ENCODE peak calls at places on chromosomes 7 and 10, in ten cellular contexts. One of them, this sample, is unnamed.

GRCh38 chr7:99047526-99048077 is 96.3 kb downstream of the SMURF1 start:
- DNase-seq in lower lobe of right lung: no peak
- DNase-seq in tibial artery: peak; percentile 63
- DNase-seq in mesenchymal stem cell: no peak
- DNase-seq in fibroblast of lung: no peak
- DNase-seq in iPS DF 6.9: no peak
- DNase-seq in right cardiac atrium: no peak
- DNase-seq in brain microvascular endothelial cell: no peak
- DNase-seq in body of pancreas: no peak
- DNase-seq in SK-N-SH: no peak
- DNase-seq in this sample: no peak

GRCh38 chr7:158273138-158273651 is 314.4 kb downstream of the PTPRN2 start:
- DNase-seq in lower lobe of right lung: no peak
- DNase-seq in tibial artery: peak; percentile 35
- DNase-seq in mesenchymal stem cell: no peak
- DNase-seq in fibroblast of lung: no peak
- DNase-seq in iPS DF 6.9: no peak
- DNase-seq in right cardiac atrium: no peak
- DNase-seq in brain microvascular endothelial cell: no peak
- DNase-seq in body of pancreas: no peak
- DNase-seq in SK-N-SH: peak; percentile 63
- DNase-seq in this sample: peak; percentile 38

GRCh38 chr10:33258951-33259350 is 75.5 kb downstream of the NRP1 start:
- DNase-seq in lower lobe of right lung: no peak
- DNase-seq in tibial artery: no peak
- DNase-seq in mesenchymal stem cell: peak; percentile 75
- DNase-seq in fibroblast of lung: peak; percentile 52
- DNase-seq in iPS DF 6.9: no peak
- DNase-seq in right cardiac atrium: no peak
- DNase-seq in brain microvascular endothelial cell: peak; percentile 60
- DNase-seq in body of pancreas: no peak
- DNase-seq in SK-N-SH: no peak
- DNase-seq in this sample: no peak

GRCh38 chr10:4242561-4243035 is 457.6 kb upstream of the KLF6 start:
- DNase-seq in lower lobe of right lung: no peak
- DNase-seq in tibial artery: no peak
- DNase-seq in mesenchymal stem cell: peak; percentile 84
- DNase-seq in fibroblast of lung: peak; percentile 90
- DNase-seq in iPS DF 6.9: no peak
- DNase-seq in right cardiac atrium: no peak
- DNase-seq in brain microvascular endothelial cell: peak; percentile 91
- DNase-seq in body of pancreas: no peak
- DNase-seq in SK-N-SH: no peak
- DNase-seq in this sample: peak; percentile 68

GRCh38 chr7:70325509-70326101 is 727.3 kb downstream of the AUTS2 start:
- DNase-seq in lower lobe of right lung: no peak
- DNase-seq in tibial artery: no peak
- DNase-seq in mesenchymal stem cell: peak; percentile 41
- DNase-seq in fibroblast of lung: peak; percentile 70
- DNase-seq in iPS DF 6.9: no peak
- DNase-seq in right cardiac atrium: no peak
- DNase-seq in brain microvascular endothelial cell: peak; percentile 25
- DNase-seq in body of pancreas: no peak
- DNase-seq in SK-N-SH: peak; percentile 42
- DNase-seq in this sample: no peak

GRCh38 chr10:111129348-111129747 is 52.5 kb downstream of the ADRA2A start:
- DNase-seq in lower lobe of right lung: no peak
- DNase-seq in tibial artery: no peak
- DNase-seq in mesenchymal stem cell: no peak
- DNase-seq in fibroblast of lung: no peak
- DNase-seq in iPS DF 6.9: no peak
- DNase-seq in right cardiac atrium: no peak
- DNase-seq in brain microvascular endothelial cell: no peak
- DNase-seq in body of pancreas: no peak
- DNase-seq in SK-N-SH: no peak
- DNase-seq in this sample: no peak

GRCh38 chr10:113945075-113945686 is 90.7 kb downstream of the NHLRC2 start:
- DNase-seq in lower lobe of right lung: peak; percentile 55
- DNase-seq in tibial artery: no peak
- DNase-seq in mesenchymal stem cell: peak; percentile 61
- DNase-seq in fibroblast of lung: peak; percentile 48
- DNase-seq in iPS DF 6.9: no peak
- DNase-seq in right cardiac atrium: no peak
- DNase-seq in brain microvascular endothelial cell: peak; percentile 28
- DNase-seq in body of pancreas: peak; percentile 44
- DNase-seq in SK-N-SH: no peak
- DNase-seq in this sample: no peak

GRCh38 chr7:46742608-46743000 is 821.5 kb upstream of the IGFBP3 start:
- DNase-seq in lower lobe of right lung: no peak
- DNase-seq in tibial artery: no peak
- DNase-seq in mesenchymal stem cell: no peak
- DNase-seq in fibroblast of lung: no peak
- DNase-seq in iPS DF 6.9: no peak
- DNase-seq in right cardiac atrium: no peak
- DNase-seq in brain microvascular endothelial cell: no peak
- DNase-seq in body of pancreas: no peak
- DNase-seq in SK-N-SH: no peak
- DNase-seq in this sample: no peak

GRCh38 chr10:5135581-5135980 is 41.4 kb downstream of the AKR1C3 start:
- DNase-seq in lower lobe of right lung: no peak
- DNase-seq in tibial artery: no peak
- DNase-seq in mesenchymal stem cell: no peak
- DNase-seq in fibroblast of lung: no peak
- DNase-seq in iPS DF 6.9: no peak
- DNase-seq in right cardiac atrium: no peak
- DNase-seq in brain microvascular endothelial cell: no peak
- DNase-seq in body of pancreas: no peak
- DNase-seq in SK-N-SH: no peak
- DNase-seq in this sample: no peak

GRCh38 chr10:9670911-9671310 is 1346.8 kb upstream of the CELF2 start:
- DNase-seq in lower lobe of right lung: no peak
- DNase-seq in tibial artery: no peak
- DNase-seq in mesenchymal stem cell: no peak
- DNase-seq in fibroblast of lung: no peak
- DNase-seq in iPS DF 6.9: no peak
- DNase-seq in right cardiac atrium: no peak
- DNase-seq in brain microvascular endothelial cell: no peak
- DNase-seq in body of pancreas: no peak
- DNase-seq in SK-N-SH: no peak
- DNase-seq in this sample: no peak

GRCh38 chr10:2380218-2380617 is 642.9 kb upstream of the ADARB2 start:
- DNase-seq in lower lobe of right lung: no peak
- DNase-seq in tibial artery: no peak
- DNase-seq in mesenchymal stem cell: no peak
- DNase-seq in fibroblast of lung: no peak
- DNase-seq in iPS DF 6.9: no peak
- DNase-seq in right cardiac atrium: no peak
- DNase-seq in brain microvascular endothelial cell: no peak
- DNase-seq in body of pancreas: no peak
- DNase-seq in SK-N-SH: no peak
- DNase-seq in this sample: no peak

DNA sequence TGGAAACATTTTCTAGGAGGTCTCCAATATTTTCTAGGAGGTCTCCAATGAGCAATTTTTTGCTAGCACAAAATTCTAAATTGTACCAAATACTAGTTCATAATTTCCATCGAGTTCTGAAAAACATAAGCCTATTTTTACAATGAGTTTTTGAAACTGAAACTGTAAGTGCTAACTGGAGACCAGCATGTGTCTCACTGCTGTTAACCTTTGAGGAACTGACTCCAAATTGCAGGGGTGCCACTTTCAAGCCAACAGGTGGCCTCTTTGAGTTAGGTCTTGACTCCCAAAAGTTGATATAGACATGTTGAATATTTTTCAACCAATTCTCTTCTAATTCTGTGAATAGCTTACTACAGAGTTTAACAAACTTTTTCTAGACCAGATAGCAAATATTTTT is 58.8 kb downstream of the CAV1 start:
- DNase-seq in lower lobe of right lung: no peak
- DNase-seq in tibial artery: no peak
- DNase-seq in mesenchymal stem cell: peak; percentile 30
- DNase-seq in fibroblast of lung: no peak
- DNase-seq in iPS DF 6.9: no peak
- DNase-seq in right cardiac atrium: no peak
- DNase-seq in brain microvascular endothelial cell: no peak
- DNase-seq in body of pancreas: no peak
- DNase-seq in SK-N-SH: no peak
- DNase-seq in this sample: no peak
- H3K27ac ChIP-seq in lower lobe of right lung: peak overlapping the region; percentile 14
- H3K27ac ChIP-seq in tibial artery: peak overlapping the region; percentile 69
- H3K27ac ChIP-seq in mesenchymal stem cell: no peak overlapping the region
- H3K27ac ChIP-seq in fibroblast of lung: peak overlapping the region; percentile 65
- H3K27ac ChIP-seq in iPS DF 6.9: no peak overlapping the region
- H3K27ac ChIP-seq in right cardiac atrium: no peak overlapping the region
- H3K27ac ChIP-seq in brain microvascular endothelial cell: peak overlapping the region; percentile 73
- H3K27ac ChIP-seq in body of pancreas: no peak overlapping the region
- H3K27ac ChIP-seq in SK-N-SH: peak overlapping the region; percentile 48
- H3K27ac ChIP-seq in this sample: peak overlapping the region; percentile 26

GRCh38 chr7:20513341-20513740 is 102.1 kb upstream of the ABCB5 start:
- DNase-seq in lower lobe of right lung: no peak
- DNase-seq in tibial artery: no peak
- DNase-seq in mesenchymal stem cell: no peak
- DNase-seq in fibroblast of lung: no peak
- DNase-seq in iPS DF 6.9: no peak
- DNase-seq in right cardiac atrium: no peak
- DNase-seq in brain microvascular endothelial cell: no peak
- DNase-seq in body of pancreas: no peak
- DNase-seq in SK-N-SH: no peak
- DNase-seq in this sample: no peak

GRCh38 chr7:20519641-20520040 is 95.8 kb upstream of the ABCB5 start:
- DNase-seq in lower lobe of right lung: no peak
- DNase-seq in tibial artery: no peak
- DNase-seq in mesenchymal stem cell: no peak
- DNase-seq in fibroblast of lung: no peak
- DNase-seq in iPS DF 6.9: no peak
- DNase-seq in right cardiac atrium: no peak
- DNase-seq in brain microvascular endothelial cell: no peak
- DNase-seq in body of pancreas: no peak
- DNase-seq in SK-N-SH: no peak
- DNase-seq in this sample: no peak

GRCh38 chr7:20509892-20510645 is 105.4 kb upstream of the ABCB5 start:
- DNase-seq in lower lobe of right lung: no peak
- DNase-seq in tibial artery: no peak
- DNase-seq in mesenchymal stem cell: no peak
- DNase-seq in fibroblast of lung: no peak
- DNase-seq in iPS DF 6.9: no peak
- DNase-seq in right cardiac atrium: no peak
- DNase-seq in brain microvascular endothelial cell: no peak
- DNase-seq in body of pancreas: no peak
- DNase-seq in SK-N-SH: no peak
- DNase-seq in this sample: no peak

GRCh38 chr7:20514364-20514763 is 101.1 kb upstream of the ABCB5 start:
- DNase-seq in lower lobe of right lung: no peak
- DNase-seq in tibial artery: no peak
- DNase-seq in mesenchymal stem cell: peak; percentile 53
- DNase-seq in fibroblast of lung: peak; percentile 61
- DNase-seq in iPS DF 6.9: no peak
- DNase-seq in right cardiac atrium: peak; percentile 42
- DNase-seq in brain microvascular endothelial cell: peak; percentile 2
- DNase-seq in body of pancreas: peak; percentile 47
- DNase-seq in SK-N-SH: peak; percentile 58
- DNase-seq in this sample: peak; percentile 68

DNA sequence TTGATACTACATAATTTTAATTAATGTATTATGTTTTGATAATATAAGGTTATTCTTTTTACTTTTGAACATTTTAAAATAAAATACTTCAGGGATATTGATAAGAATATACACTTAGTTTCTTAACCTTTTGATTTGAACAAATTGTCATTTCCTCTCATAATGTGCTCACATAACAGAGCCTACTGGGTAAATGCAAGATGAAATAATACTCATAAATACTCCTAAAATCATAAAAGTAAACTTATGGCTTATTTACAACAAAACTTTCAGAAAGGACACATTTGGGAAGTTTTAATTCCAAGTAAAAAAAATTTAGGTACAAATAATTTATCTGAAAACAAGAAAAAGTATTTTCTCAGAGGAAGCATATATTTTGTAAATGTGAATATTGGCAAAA is 101.6 kb upstream of the ABCB5 start:
- DNase-seq in lower lobe of right lung: no peak
- DNase-seq in tibial artery: no peak
- DNase-seq in mesenchymal stem cell: no peak
- DNase-seq in fibroblast of lung: no peak
- DNase-seq in iPS DF 6.9: no peak
- DNase-seq in right cardiac atrium: no peak
- DNase-seq in brain microvascular endothelial cell: no peak
- DNase-seq in body of pancreas: no peak
- DNase-seq in SK-N-SH: no peak
- DNase-seq in this sample: no peak
- H3K27ac ChIP-seq in lower lobe of right lung: no peak overlapping the region
- H3K27ac ChIP-seq in tibial artery: no peak overlapping the region
- H3K27ac ChIP-seq in mesenchymal stem cell: no peak overlapping the region
- H3K27ac ChIP-seq in fibroblast of lung: no peak overlapping the region
- H3K27ac ChIP-seq in iPS DF 6.9: no peak overlapping the region
- H3K27ac ChIP-seq in right cardiac atrium: no peak overlapping the region
- H3K27ac ChIP-seq in brain microvascular endothelial cell: no peak overlapping the region
- H3K27ac ChIP-seq in body of pancreas: no peak overlapping the region
- H3K27ac ChIP-seq in SK-N-SH: peak overlapping the region; percentile 65
- H3K27ac ChIP-seq in this sample: no peak overlapping the region

GRCh38 chr10:124672181-124672638 is 72.0 kb downstream of the FAM53B start:
- DNase-seq in lower lobe of right lung: peak; percentile 39
- DNase-seq in tibial artery: no peak
- DNase-seq in mesenchymal stem cell: peak; percentile 29
- DNase-seq in fibroblast of lung: peak; percentile 23
- DNase-seq in iPS DF 6.9: no peak
- DNase-seq in right cardiac atrium: peak; percentile 66
- DNase-seq in brain microvascular endothelial cell: no peak
- DNase-seq in body of pancreas: no peak
- DNase-seq in SK-N-SH: no peak
- DNase-seq in this sample: no peak
- H3K27ac ChIP-seq in lower lobe of right lung: peak overlapping the region; percentile 53
- H3K27ac ChIP-seq in tibial artery: no peak overlapping the region
- H3K27ac ChIP-seq in mesenchymal stem cell: no peak overlapping the region
- H3K27ac ChIP-seq in fibroblast of lung: no peak overlapping the region
- H3K27ac ChIP-seq in iPS DF 6.9: no peak overlapping the region
- H3K27ac ChIP-seq in right cardiac atrium: peak overlapping the region; percentile 70
- H3K27ac ChIP-seq in brain microvascular endothelial cell: no peak overlapping the region
- H3K27ac ChIP-seq in body of pancreas: no peak overlapping the region
- H3K27ac ChIP-seq in SK-N-SH: peak overlapping the region; percentile 45
- H3K27ac ChIP-seq in this sample: peak overlapping the region; percentile 51

GRCh38 chr10:132401396-132402168 is 4.6 kb downstream of the PWWP2B start:
- DNase-seq in lower lobe of right lung: peak; percentile 69
- DNase-seq in tibial artery: no peak
- DNase-seq in mesenchymal stem cell: no peak
- DNase-seq in fibroblast of lung: no peak
- DNase-seq in iPS DF 6.9: no peak
- DNase-seq in right cardiac atrium: peak; percentile 49
- DNase-seq in brain microvascular endothelial cell: no peak
- DNase-seq in body of pancreas: peak; percentile 26
- DNase-seq in SK-N-SH: no peak
- DNase-seq in this sample: peak; percentile 69
- H3K27ac ChIP-seq in lower lobe of right lung: peak overlapping the region; percentile 80
- H3K27ac ChIP-seq in tibial artery: no peak overlapping the region
- H3K27ac ChIP-seq in mesenchymal stem cell: no peak overlapping the region
- H3K27ac ChIP-seq in fibroblast of lung: no peak overlapping the region
- H3K27ac ChIP-seq in iPS DF 6.9: no peak overlapping the region
- H3K27ac ChIP-seq in right cardiac atrium: no peak overlapping the region
- H3K27ac ChIP-seq in brain microvascular endothelial cell: no peak overlapping the region
- H3K27ac ChIP-seq in body of pancreas: peak overlapping the region; percentile 99
- H3K27ac ChIP-seq in SK-N-SH: no peak overlapping the region
- H3K27ac ChIP-seq in this sample: peak overlapping the region; percentile 67

GRCh38 chr10:116620423-116621400 is at the start of gene PNLIPRP2:
- DNase-seq in lower lobe of right lung: no peak
- DNase-seq in tibial artery: no peak
- DNase-seq in mesenchymal stem cell: no peak
- DNase-seq in fibroblast of lung: no peak
- DNase-seq in iPS DF 6.9: no peak
- DNase-seq in right cardiac atrium: no peak
- DNase-seq in brain microvascular endothelial cell: no peak
- DNase-seq in body of pancreas: peak; percentile 83
- DNase-seq in SK-N-SH: no peak
- DNase-seq in this sample: no peak
- H3K27ac ChIP-seq in lower lobe of right lung: no peak within 1 kb of the TSS
- H3K27ac ChIP-seq in tibial artery: no peak within 1 kb of the TSS
- H3K27ac ChIP-seq in mesenchymal stem cell: no peak within 1 kb of the TSS
- H3K27ac ChIP-seq in fibroblast of lung: no peak within 1 kb of the TSS
- H3K27ac ChIP-seq in iPS DF 6.9: no peak within 1 kb of the TSS
- H3K27ac ChIP-seq in right cardiac atrium: no peak within 1 kb of the TSS
- H3K27ac ChIP-seq in brain microvascular endothelial cell: no peak within 1 kb of the TSS
- H3K27ac ChIP-seq in body of pancreas: peak within 1 kb of the TSS; percentile 89
- H3K27ac ChIP-seq in SK-N-SH: no peak within 1 kb of the TSS
- H3K27ac ChIP-seq in this sample: no peak within 1 kb of the TSS